ENCODE peak calls at places on chromosome 9, in seven cellular contexts. Y is bronchial epithelial cell; C is fibroblast of the aortic adventitia; X is neural crest cell; F is A549; N is HepG2; U is CD8-positive, alpha-beta T cell. R is an unnamed sample.

GRCh38 chr9:10232352-10232930 is 380.4 kb downstream of the PTPRD start:
- DNase-seq in Y (peak), X (no peak), F (no peak), U (no peak), C (peak), N (no peak), R (no peak)

GRCh38 chr9:82582693-82583092 is 480.2 kb downstream of the RASEF start:
- DNase-seq in F (no peak), Y (no peak), U (no peak), N (no peak), X (no peak), C (no peak), R (no peak)

GRCh38 chr9:127700594-127701255 is 6.1 kb upstream of the CFAP157 start:
- DNase-seq in U (no peak), C (no peak), N (no peak), X (no peak), F (no peak), Y (no peak), R (no peak)

GRCh38 chr9:14075218-14075617 is 238.7 kb downstream of the NFIB start:
- DNase-seq in C (no peak), F (no peak), U (no peak), N (no peak), X (no peak), Y (no peak), R (no peak)

GRCh38 chr9:77011973-77012817 is 7.3 kb upstream of the FOXB2 start:
- DNase-seq in Y (no peak), U (peak), N (peak), F (no peak), C (peak), X (peak), R (peak)

GRCh38 chr9:134634190-134634589 is 7.4 kb upstream of the COL5A1 start:
- DNase-seq in Y (no peak), U (no peak), F (no peak), N (no peak), C (no peak), X (no peak), R (no peak)

GRCh38 chr9:15468113-15468512 is 42.7 kb downstream of the PSIP1 start:
- DNase-seq in Y (no peak), X (no peak), U (no peak), C (no peak), F (no peak), N (no peak), R (no peak)

GRCh38 chr9:14445946-14446345 is 132.0 kb upstream of the NFIB start:
- DNase-seq in X (no peak), C (no peak), Y (no peak), U (no peak), N (no peak), F (no peak), R (no peak)

GRCh38 chr9:106420511-106420944 is 442.4 kb upstream of the ZNF462 start:
- DNase-seq in C (no peak), N (no peak), X (no peak), F (no peak), Y (peak), U (no peak), R (no peak)

GRCh38 chr9:137295313-137296213 is 6.5 kb downstream of the NRARP start:
- DNase-seq in U (peak), C (no peak), Y (no peak), N (no peak), X (peak), F (peak), R (no peak)

GRCh38 chr9:98142925-98143481 is 24.0 kb upstream of the TRIM14 start:
- DNase-seq in N (no peak), U (no peak), F (no peak), Y (no peak), C (no peak), X (no peak), R (no peak)

GRCh38 chr9:106075568-106075967 is 381.2 kb downstream of the TMEM38B start:
- DNase-seq in Y (no peak), N (no peak), F (no peak), U (no peak), X (no peak), C (no peak), R (no peak)

GRCh38 chr9:78765861-78766260 is 468.9 kb downstream of the PSAT1 start:
- DNase-seq in X (no peak), Y (no peak), C (no peak), N (no peak), F (no peak), U (no peak), R (no peak)

GRCh38 chr9:81266086-81266485 is 423.3 kb downstream of the TLE1 start:
- DNase-seq in C (peak), F (no peak), X (no peak), Y (no peak), U (no peak), N (no peak), R (no peak)

GRCh38 chr9:126756876-126757415 is 47.9 kb upstream of the ZBTB43 start:
- DNase-seq in C (no peak), X (no peak), Y (no peak), U (no peak), F (no peak), N (no peak), R (no peak)

GRCh38 chr9:126743046-126743445 is 61.8 kb upstream of the ZBTB43 start:
- DNase-seq in Y (no peak), C (no peak), F (no peak), U (no peak), X (no peak), N (no peak), R (peak)

GRCh38 chr9:83020327-83020726 is 42.6 kb downstream of the RASEF start:
- DNase-seq in N (no peak), U (no peak), C (no peak), Y (no peak), X (no peak), F (no peak), R (no peak)

GRCh38 chr9:124513374-124513994 is 6.3 kb upstream of the NR5A1 start:
- DNase-seq in Y (no peak), N (no peak), X (no peak), C (no peak), U (no peak), F (no peak), R (no peak)

GRCh38 chr9:82552784-82553183 is 510.2 kb downstream of the RASEF start:
- DNase-seq in Y (no peak), U (no peak), X (no peak), N (no peak), C (no peak), F (no peak), R (no peak)

GRCh38 chr9:105064248-105065118 is 136.5 kb upstream of the ABCA1 start:
- DNase-seq in X (peak), Y (peak), N (peak), U (no peak), C (peak), F (peak), R (no peak)

GRCh38 chr9:124216474-124217176 is 41.1 kb upstream of the NEK6 start:
- DNase-seq in U (peak), Y (no peak), N (no peak), C (no peak), X (no peak), F (no peak), R (no peak)

GRCh38 chr9:13750061-13750460 is 470.6 kb upstream of the MPDZ start:
- DNase-seq in Y (peak), U (no peak), X (no peak), C (peak), F (no peak), N (no peak), R (no peak)

GRCh38 chr9:134155812-134156360 is 8.5 kb downstream of the RNU6ATAC start:
- DNase-seq in U (no peak), X (no peak), F (no peak), C (no peak), N (no peak), Y (no peak), R (no peak)

GRCh38 chr9:4850611-4851010 is 57.9 kb downstream of the RCL1 start:
- DNase-seq in U (no peak), F (no peak), N (no peak), Y (no peak), X (no peak), C (no peak), R (no peak)

GRCh38 chr9:100474082-100474949 is 1.4 kb downstream of the TMEFF1 start:
- DNase-seq in U (no peak), C (no peak), N (no peak), X (peak), Y (peak), F (no peak), R (peak)

GRCh38 chr9:111588846-111589245 is 10.6 kb downstream of the PTGR1 start:
- DNase-seq in N (no peak), C (peak), U (no peak), F (no peak), Y (no peak), X (no peak), R (no peak)

GRCh38 chr9:127628644-127629467 is 16.8 kb downstream of the STXBP1 start:
- DNase-seq in F (no peak), Y (peak), C (peak), X (no peak), N (no peak), U (no peak), R (no peak)

DNA sequence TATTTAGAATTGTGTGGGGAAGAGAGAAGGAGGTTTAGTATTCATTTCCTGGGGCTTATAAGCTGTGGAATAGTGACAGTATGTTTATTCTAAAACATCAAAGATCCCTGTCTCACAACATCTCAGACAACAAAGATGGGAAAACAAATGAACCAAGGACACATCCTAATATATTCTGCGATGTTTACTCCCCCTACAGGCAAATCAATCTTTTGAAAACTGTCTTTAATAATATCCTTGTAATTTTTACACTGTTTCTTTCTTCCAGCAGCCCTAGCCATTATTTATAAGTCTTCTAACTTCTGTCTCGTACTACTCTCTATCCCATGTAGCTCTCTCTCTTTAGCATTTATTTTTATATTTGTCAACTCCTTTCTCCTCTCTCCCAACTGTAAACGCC is 33.5 kb upstream of the TMEM252 start:
- DNase-seq in N (no peak), F (no peak), U (no peak), X (no peak), C (no peak), Y (no peak), R (no peak)
- TF ChIP-seq CTCF in N (no peak), F (peak), U (no peak), X (peak), C (peak), Y (peak), R (peak)

GRCh38 chr9:90830051-90830450 is 28.4 kb downstream of the SYK start:
- DNase-seq in X (no peak), Y (no peak), U (no peak), F (no peak), N (no peak), C (no peak), R (peak)
- TF ChIP-seq CTCF in X (no peak), Y (no peak), U (no peak), F (no peak), N (no peak), C (no peak), R (no peak)

GRCh38 chr9:108466238-108466637 is 389.5 kb downstream of the ACTL7B start:
- DNase-seq in Y (no peak), X (no peak), U (no peak), F (no peak), N (no peak), C (no peak), R (no peak)

GRCh38 chr9:108469654-108470053 is 386.1 kb downstream of the ACTL7B start:
- DNase-seq in Y (peak), C (peak), F (no peak), N (no peak), X (no peak), U (no peak), R (no peak)

GRCh38 chr9:108463927-108464606 is 391.7 kb downstream of the ACTL7B start:
- DNase-seq in N (no peak), F (no peak), X (no peak), C (peak), U (no peak), Y (no peak), R (no peak)

GRCh38 chr9:108468364-108468763 is 387.4 kb downstream of the ACTL7B start:
- DNase-seq in F (peak), Y (peak), C (no peak), U (no peak), X (peak), N (no peak), R (no peak)

DNA sequence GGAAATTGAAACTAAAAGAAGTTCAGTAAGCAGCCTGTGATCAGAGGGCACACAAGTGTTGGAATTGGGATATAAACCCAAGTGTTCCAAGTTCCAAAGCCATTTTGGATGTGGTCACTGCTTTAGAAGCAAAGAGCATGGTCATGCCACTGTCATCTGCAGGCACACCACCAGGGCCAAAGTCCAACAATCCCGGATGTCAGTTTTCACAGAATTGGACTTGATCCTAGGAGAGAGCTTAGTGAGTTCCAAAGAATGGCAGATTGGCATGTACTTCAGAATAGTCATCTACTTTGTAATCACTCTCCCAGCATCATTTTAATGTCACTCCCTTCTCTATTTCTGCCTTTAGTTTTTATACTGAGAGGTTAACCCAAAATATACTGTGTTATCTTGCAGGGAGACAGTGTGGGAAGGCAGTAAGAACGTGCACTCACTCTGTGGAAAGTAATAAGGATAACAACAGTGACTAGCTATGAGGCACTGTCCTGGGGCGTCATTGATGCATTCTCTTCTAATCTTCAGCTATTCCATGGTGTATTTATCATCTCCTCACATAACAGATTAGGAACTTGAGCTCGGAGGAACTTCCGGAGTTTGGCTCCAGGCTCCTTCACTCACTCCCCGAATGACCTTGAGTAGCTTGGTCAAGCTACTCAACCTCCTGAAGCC is 388.0 kb downstream of the ACTL7B start:
- DNase-seq in N (peak), U (no peak), Y (no peak), F (no peak), X (no peak), C (peak), R (no peak)
- TF ChIP-seq CTCF in N (no peak), U (no peak), Y (no peak), F (no peak), X (no peak), C (peak), R (no peak)

DNA sequence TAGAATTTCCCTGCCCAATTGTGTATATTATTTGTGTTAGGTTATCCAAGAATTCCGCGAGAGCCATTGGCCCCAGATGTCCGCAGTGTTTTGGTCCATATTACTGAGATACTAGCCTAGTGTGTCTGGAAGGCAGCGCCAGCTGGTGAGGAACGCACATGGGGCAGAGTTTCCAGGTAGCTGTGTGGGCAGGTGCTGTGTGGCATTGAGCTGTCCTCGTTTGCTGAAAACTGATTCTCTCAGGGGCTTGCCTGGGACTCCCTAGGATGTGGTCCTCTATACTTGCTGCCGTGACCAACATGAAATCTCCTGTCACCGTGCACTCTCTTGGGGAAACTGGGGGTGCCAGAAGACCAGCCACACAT is 288.7 kb downstream of the FANCC start:
- DNase-seq in N (no peak), C (no peak), Y (no peak), F (no peak), U (no peak), X (no peak), R (no peak)
- TF ChIP-seq CTCF in N (no peak), C (no peak), Y (no peak), F (no peak), U (no peak), X (no peak), R (no peak)

GRCh38 chr9:36969216-36969771 is 64.8 kb downstream of the PAX5 start:
- DNase-seq in X (no peak), F (no peak), U (no peak), Y (no peak), C (no peak), N (peak), R (no peak)
- TF ChIP-seq CTCF in X (no peak), F (no peak), U (no peak), Y (no peak), C (no peak), N (peak), R (no peak)

GRCh38 chr9:96871176-96871575 is 16.9 kb upstream of the ZNF782 start:
- DNase-seq in Y (peak), F (no peak), U (no peak), N (no peak), C (no peak), X (no peak), R (no peak)

GRCh38 chr9:96874201-96874785 is 20.0 kb upstream of the ZNF782 start:
- DNase-seq in C (no peak), U (no peak), F (no peak), Y (no peak), X (no peak), N (no peak), R (no peak)

GRCh38 chr9:96874947-96875459 is 20.7 kb upstream of the ZNF782 start:
- DNase-seq in C (no peak), N (peak), U (no peak), Y (peak), F (peak), X (no peak), R (no peak)

GRCh38 chr9:96877269-96877668 is 23.0 kb upstream of the ZNF782 start:
- DNase-seq in Y (no peak), C (no peak), X (no peak), N (no peak), F (no peak), U (no peak), R (no peak)

DNA sequence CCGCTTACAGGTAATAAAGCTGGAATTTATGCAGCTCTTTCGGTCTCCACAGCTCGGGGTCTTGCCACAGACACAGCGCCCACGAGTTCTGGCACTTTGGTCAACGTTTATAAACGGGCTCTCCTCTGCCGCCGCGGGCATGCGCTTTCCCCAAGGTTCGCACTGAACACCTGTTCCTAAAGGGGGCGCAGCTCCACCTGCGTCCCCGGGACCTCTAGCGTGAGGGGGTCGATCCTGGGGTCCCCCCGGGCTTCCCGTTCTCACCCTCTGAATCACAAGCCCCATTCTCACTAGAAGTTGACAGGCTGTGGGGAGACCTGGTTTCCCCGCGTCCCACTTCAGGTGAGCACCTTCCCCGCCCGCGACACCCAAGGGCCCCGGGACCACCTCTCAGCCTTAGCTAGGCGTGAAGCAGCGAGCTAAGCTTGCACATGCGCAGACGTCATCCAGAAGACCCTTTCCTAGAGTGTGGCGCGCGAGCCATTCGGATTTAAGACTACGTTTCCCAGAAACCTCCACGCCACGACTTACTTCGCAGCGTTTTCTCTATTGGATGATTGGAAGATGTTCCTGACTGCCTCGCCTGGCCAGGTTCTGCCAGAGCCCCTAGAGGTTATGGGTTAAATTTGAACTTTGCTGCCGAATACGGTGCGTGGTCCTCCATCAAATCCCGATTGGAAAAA is 21.3 kb upstream of the ZNF782 start:
- DNase-seq in Y (peak), X (peak), F (peak), U (no peak), C (peak), N (peak), R (peak)
- TF ChIP-seq CTCF in Y (peak), X (peak), F (peak), U (no peak), C (peak), N (peak), R (peak)

GRCh38 chr9:130940693-130941576 is 1.9 kb upstream of the FIBCD1 start:
- DNase-seq in C (no peak), N (peak), X (peak), F (peak), Y (peak), U (peak), R (peak)
- TF ChIP-seq CTCF in C (peak), N (peak), X (peak), F (peak), Y (peak), U (peak), R (peak)

GRCh38 chr9:114724741-114725140 is 42.7 kb upstream of the TEX48 start:
- DNase-seq in U (no peak), Y (no peak), X (no peak), N (no peak), F (no peak), C (no peak), R (no peak)
- TF ChIP-seq CTCF in U (no peak), Y (no peak), X (no peak), N (no peak), F (no peak), C (no peak), R (no peak)

R was measured in type B pancreatic cell.